ENCODE peak calls at places on chromosomes 2 and 18, in nine cellular contexts. C is mesothelial cell of epicardium, K is ovary, N is AG09319, W is thoracic aorta, I is tibial nerve, Q is astrocyte of the spinal cord, P is BE2C, U is left ventricle myocardium inferior. E is an unnamed sample.

GRCh38 chr2:108870069-108870644 is 83.6 kb downstream of the CCDC138 start:
- DNase-seq in N (no peak), C (no peak), U (no peak), I (no peak), K (no peak), W (no peak), P (no peak), Q (no peak), E (no peak)

GRCh38 chr18:25735447-25735846 is 355.0 kb downstream of the SS18 start:
- DNase-seq in W (no peak), C (no peak), K (no peak), U (no peak), P (no peak), I (no peak), Q (no peak), N (no peak), E (no peak)

GRCh38 chr2:34831096-34831495 is 1232.0 kb upstream of the FAM98A start:
- DNase-seq in N (no peak), Q (no peak), I (no peak), W (no peak), C (no peak), K (no peak), P (no peak), U (no peak), E (no peak)

GRCh38 chr2:52260904-52261303 is 1229.0 kb upstream of the NRXN1 start:
- DNase-seq in I (no peak), W (no peak), P (no peak), U (no peak), N (no peak), K (no peak), Q (peak), C (no peak), E (no peak)

GRCh38 chr2:239371726-239372686 is 28.8 kb downstream of the HDAC4 start:
- DNase-seq in W (no peak), P (no peak), N (no peak), C (no peak), U (no peak), I (peak), Q (no peak), K (peak), E (no peak)

GRCh38 chr2:61177727-61178549 is 15.9 kb downstream of the C2orf74 start:
- DNase-seq in C (no peak), W (no peak), N (no peak), U (peak), P (no peak), K (peak), I (no peak), Q (no peak), E (peak)

GRCh38 chr2:42984081-42984480 is 191.7 kb upstream of the HAAO start:
- DNase-seq in W (no peak), C (no peak), K (no peak), I (no peak), Q (no peak), P (no peak), N (no peak), U (no peak), E (no peak)

GRCh38 chr2:46703588-46703987 is 212.0 kb downstream of the MCFD2 start:
- DNase-seq in W (no peak), C (no peak), P (no peak), K (no peak), N (no peak), U (no peak), I (no peak), Q (no peak), E (no peak)

GRCh38 chr18:26703170-26703933 is 155.0 kb upstream of the KCTD1 start:
- DNase-seq in N (no peak), P (no peak), U (no peak), Q (no peak), W (no peak), I (no peak), K (no peak), C (no peak), E (no peak)

GRCh38 chr2:152573168-152573567 is 144.1 kb downstream of the PRPF40A start:
- DNase-seq in U (no peak), C (no peak), N (no peak), Q (peak), I (no peak), P (no peak), W (no peak), K (no peak), E (no peak)

GRCh38 chr2:71064754-71065621 is 3.5 kb upstream of the NAGK start:
- DNase-seq in U (no peak), I (no peak), N (no peak), Q (no peak), W (no peak), K (no peak), C (no peak), P (no peak), E (no peak)

GRCh38 chr2:111194835-111195621 is 74.3 kb downstream of the BCL2L11 start:
- DNase-seq in W (no peak), C (no peak), Q (peak), K (no peak), P (no peak), N (no peak), U (no peak), I (no peak), E (no peak)

GRCh38 chr2:62038980-62039771 is 133.7 kb downstream of the COMMD1 start:
- DNase-seq in P (no peak), I (no peak), W (no peak), N (no peak), U (no peak), Q (peak), C (no peak), K (no peak), E (no peak)

GRCh38 chr2:27891820-27892105 is 1.2 kb downstream of the BABAM2 start:
- DNase-seq in U (no peak), C (no peak), Q (peak), W (no peak), I (no peak), K (no peak), P (no peak), N (no peak), E (no peak)

GRCh38 chr2:44244135-44244871 is 31.0 kb upstream of the SLC3A1 start:
- DNase-seq in W (no peak), C (no peak), I (no peak), P (peak), N (peak), Q (peak), K (peak), U (peak), E (peak)

GRCh38 chr2:190663348-190663747 is 14.5 kb downstream of the NAB1 start:
- DNase-seq in N (no peak), I (no peak), U (no peak), W (no peak), C (no peak), Q (no peak), K (no peak), P (no peak), E (no peak)

GRCh38 chr2:58540680-58541079 is 299.6 kb upstream of the FANCL start:
- DNase-seq in U (no peak), I (no peak), Q (no peak), N (no peak), K (no peak), W (no peak), P (no peak), C (no peak), E (no peak)

GRCh38 chr18:29176681-29177080 is 999.8 kb upstream of the CDH2 start:
- DNase-seq in I (no peak), N (no peak), U (no peak), W (no peak), C (no peak), P (no peak), Q (no peak), K (no peak), E (no peak)

GRCh38 chr2:214742119-214742518 is 67.4 kb downstream of the BARD1 start:
- DNase-seq in N (no peak), Q (no peak), U (no peak), I (no peak), W (no peak), C (no peak), K (no peak), P (no peak), E (no peak)

GRCh38 chr2:28219736-28220364 is 172.8 kb upstream of the FOSL2 start:
- DNase-seq in P (no peak), N (no peak), Q (no peak), W (no peak), C (no peak), U (no peak), I (no peak), K (no peak), E (no peak)

GRCh38 chr2:70069049-70069448 is 18.2 kb upstream of the PCBP1 start:
- DNase-seq in C (no peak), U (no peak), N (no peak), P (no peak), Q (no peak), I (no peak), W (no peak), K (no peak), E (no peak)

GRCh38 chr2:233075966-233076339 is 15.8 kb downstream of the INPP5D start:
- DNase-seq in U (no peak), N (no peak), I (no peak), P (no peak), C (no peak), W (no peak), K (no peak), Q (no peak), E (no peak)

GRCh38 chr2:211157856-211158463 is 601.6 kb downstream of the CPS1 start:
- DNase-seq in U (peak), P (peak), W (peak), N (peak), I (peak), C (peak), K (peak), Q (peak), E (peak)

GRCh38 chr2:216404010-216404618 is 8.2 kb upstream of the SMARCAL1 start:
- DNase-seq in P (peak), I (peak), C (no peak), Q (peak), U (no peak), K (no peak), W (no peak), N (peak), E (peak)

GRCh38 chr2:237743561-237744269 is 54.9 kb upstream of the RBM44 start:
- DNase-seq in P (no peak), K (no peak), N (no peak), I (no peak), W (no peak), U (no peak), C (no peak), Q (peak), E (no peak)

GRCh38 chr2:238026953-238027505 is 33.8 kb upstream of the SCLY start:
- DNase-seq in N (no peak), K (no peak), I (no peak), W (no peak), U (no peak), P (no peak), Q (no peak), C (no peak), E (no peak)

GRCh38 chr2:168192839-168193616 is 54.4 kb downstream of the STK39 start:
- DNase-seq in P (no peak), W (no peak), I (no peak), N (no peak), K (no peak), C (no peak), U (no peak), Q (no peak), E (no peak)

GRCh38 chr2:54065411-54065810 is 50.0 kb upstream of the ACYP2 start:
- DNase-seq in Q (peak), N (peak), P (no peak), K (no peak), W (no peak), I (no peak), C (no peak), U (no peak), E (no peak)

GRCh38 chr2:148360662-148361061 is 283.9 kb upstream of the EPC2 start:
- DNase-seq in C (no peak), K (no peak), P (no peak), U (no peak), Q (no peak), N (no peak), W (no peak), I (no peak), E (no peak)

GRCh38 chr2:212177724-212178123 is 360.9 kb downstream of the ERBB4 start:
- DNase-seq in U (no peak), K (no peak), P (peak), W (no peak), I (no peak), Q (no peak), N (no peak), C (no peak), E (no peak)
- TF ChIP-seq CTCF in U (no peak), K (no peak), P (peak), W (no peak), I (no peak), Q (no peak), N (peak), C (no peak), E (no peak)

DNA sequence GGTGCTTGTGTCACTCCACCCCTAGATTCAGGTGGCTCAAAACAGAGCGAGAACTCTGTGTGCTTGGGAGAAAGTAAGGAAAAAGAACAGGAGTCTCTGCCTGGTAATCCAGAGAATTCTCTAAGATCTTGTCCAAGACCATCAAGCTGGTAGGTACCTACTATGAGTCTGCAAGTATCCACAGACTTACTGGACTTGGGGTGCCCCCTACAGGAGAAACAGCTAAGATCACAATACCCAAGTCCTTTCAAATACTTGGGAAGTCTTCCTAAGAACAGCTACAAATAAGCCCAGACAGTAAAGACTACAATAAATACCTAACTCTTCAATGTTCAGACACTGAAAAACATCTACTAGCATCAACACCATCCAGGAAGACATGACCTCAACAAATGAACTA is 1143.6 kb upstream of the ACVR2A start:
- DNase-seq in W (no peak), K (no peak), U (no peak), C (no peak), I (no peak), P (no peak), N (no peak), Q (no peak), E (no peak)
- TF ChIP-seq CTCF in W (no peak), K (no peak), U (no peak), C (no peak), I (no peak), P (no peak), N (no peak), Q (no peak), E (no peak)

GRCh38 chr18:73774836-73775509 is 372.7 kb downstream of the FBXO15 start:
- DNase-seq in Q (no peak), C (no peak), P (peak), N (no peak), W (no peak), U (no peak), K (no peak), I (no peak), E (no peak)
- TF ChIP-seq CTCF in Q (no peak), C (no peak), P (no peak), N (no peak), W (no peak), U (no peak), K (no peak), I (no peak), E (no peak)

GRCh38 chr2:6970976-6971480 is 53.8 kb downstream of the RNF144A start:
- DNase-seq in Q (no peak), I (no peak), N (no peak), K (no peak), C (no peak), P (no peak), W (no peak), U (no peak), E (no peak)

GRCh38 chr2:6966541-6966940 is 49.3 kb downstream of the RNF144A start:
- DNase-seq in P (no peak), I (no peak), K (no peak), Q (no peak), W (no peak), U (no peak), N (no peak), C (no peak), E (no peak)

GRCh38 chr2:6967301-6967700 is 50.1 kb downstream of the RNF144A start:
- DNase-seq in W (no peak), I (no peak), K (no peak), P (no peak), C (no peak), Q (no peak), U (no peak), N (no peak), E (no peak)

GRCh38 chr2:6970551-6970950 is 53.3 kb downstream of the RNF144A start:
- DNase-seq in N (no peak), P (no peak), K (no peak), I (no peak), W (no peak), Q (no peak), U (no peak), C (no peak), E (no peak)

GRCh38 chr2:6968319-6969100 is 51.3 kb downstream of the RNF144A start:
- DNase-seq in I (no peak), K (no peak), W (no peak), N (no peak), C (no peak), P (peak), U (peak), Q (peak), E (no peak)
- TF ChIP-seq CTCF in I (no peak), K (no peak), W (no peak), N (no peak), C (no peak), P (peak), U (peak), Q (peak), E (no peak)

DNA sequence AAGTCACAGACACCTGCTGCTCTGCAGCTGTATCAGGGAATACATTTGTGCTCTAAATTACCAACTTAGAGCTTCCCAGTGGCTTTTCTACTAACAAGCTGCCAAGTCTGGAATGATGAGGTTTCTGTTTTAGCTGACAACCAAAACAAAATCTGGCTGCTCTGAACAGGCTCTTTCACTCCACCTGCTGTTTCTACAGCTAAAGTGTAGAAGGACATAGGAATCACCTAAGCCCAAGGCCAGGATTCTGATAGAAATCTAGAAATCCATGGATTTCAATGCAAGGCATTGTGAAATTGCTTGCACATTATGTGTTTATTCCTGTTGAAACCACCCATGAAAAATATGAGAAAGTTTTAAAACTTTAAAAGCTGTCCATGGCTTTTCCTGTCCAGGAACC is 201.2 kb downstream of the SUCLG1 start:
- DNase-seq in P (no peak), I (no peak), C (no peak), W (no peak), K (no peak), Q (no peak), N (no peak), U (no peak), E (no peak)
- TF ChIP-seq CTCF in P (no peak), I (no peak), C (no peak), W (no peak), K (no peak), Q (no peak), N (no peak), U (no peak), E (no peak)

GRCh38 chr2:149451417-149452165 is 121.2 kb downstream of the LYPD6 start:
- DNase-seq in I (no peak), U (no peak), K (no peak), Q (no peak), W (no peak), N (no peak), C (no peak), P (no peak), E (no peak)

GRCh38 chr2:149458502-149458901 is 128.1 kb downstream of the LYPD6 start:
- DNase-seq in P (no peak), W (no peak), I (no peak), N (no peak), K (no peak), Q (no peak), C (no peak), U (no peak), E (no peak)

DNA sequence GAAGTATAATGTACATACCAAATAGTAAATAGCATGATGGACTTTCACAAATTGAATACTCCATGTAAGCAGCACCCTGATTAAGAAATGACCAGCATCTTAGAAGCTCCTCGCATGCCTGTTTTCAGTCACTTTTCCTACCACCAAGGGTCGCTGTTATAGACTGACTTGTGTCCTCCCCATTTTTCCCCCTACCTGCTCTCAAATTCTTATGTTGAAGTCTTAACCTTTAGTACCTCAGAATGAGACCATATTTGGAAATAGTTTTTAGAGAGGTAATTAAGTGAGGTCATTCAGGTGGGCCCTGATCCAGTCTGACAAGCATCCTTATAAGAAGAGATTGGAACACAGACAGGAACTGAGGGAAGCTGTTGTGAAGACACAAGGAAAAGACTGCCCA is 125.9 kb downstream of the LYPD6 start:
- DNase-seq in W (no peak), C (no peak), N (no peak), I (no peak), Q (no peak), P (no peak), U (no peak), K (no peak), E (no peak)
- TF ChIP-seq CTCF in W (no peak), C (no peak), N (no peak), I (no peak), Q (no peak), P (no peak), U (no peak), K (no peak), E (no peak)

GRCh38 chr18:75438891-75439290 is 11.4 kb upstream of the SMIM21 start:
- DNase-seq in Q (no peak), P (no peak), W (no peak), K (no peak), N (no peak), U (no peak), C (no peak), I (no peak), E (no peak)

GRCh38 chr18:75437979-75438378 is 10.5 kb upstream of the SMIM21 start:
- DNase-seq in U (no peak), P (no peak), N (no peak), W (no peak), C (no peak), K (no peak), I (no peak), Q (no peak), E (no peak)

GRCh38 chr18:75439356-75439755 is 11.9 kb upstream of the SMIM21 start:
- DNase-seq in Q (no peak), I (no peak), P (no peak), C (no peak), U (no peak), N (no peak), K (no peak), W (no peak), E (no peak)

DNA sequence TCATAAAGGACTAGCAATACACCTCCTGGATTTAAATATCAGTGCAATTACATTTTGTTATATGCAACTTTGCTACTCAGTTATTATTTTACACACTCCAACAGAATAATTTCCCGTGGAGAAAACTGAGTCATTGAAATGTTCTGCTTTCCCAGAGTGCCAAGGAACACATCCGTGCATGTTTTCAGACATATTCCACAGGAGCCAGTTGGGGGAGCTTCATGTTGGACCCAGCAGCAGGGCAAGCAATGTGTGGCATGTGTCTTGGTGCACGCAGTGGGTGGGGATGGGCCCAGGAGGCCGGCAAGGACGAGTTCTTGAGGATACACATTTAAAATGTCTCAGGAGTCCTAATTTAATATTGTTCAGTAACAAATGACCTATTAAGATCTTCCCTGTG is 14.4 kb upstream of the SMIM21 start:
- DNase-seq in Q (peak), N (no peak), W (no peak), K (no peak), U (no peak), P (no peak), C (no peak), I (no peak), E (no peak)
- TF ChIP-seq CTCF in Q (no peak), N (no peak), W (no peak), K (no peak), U (no peak), P (no peak), C (no peak), I (no peak), E (no peak)

GRCh38 chr18:79484661-79485621 is 89.2 kb downstream of the NFATC1 start:
- DNase-seq in C (no peak), K (peak), I (no peak), N (peak), W (no peak), U (peak), P (no peak), Q (peak), E (peak)
- TF ChIP-seq CTCF in C (no peak), K (no peak), I (no peak), N (no peak), W (no peak), U (no peak), P (no peak), Q (no peak), E (no peak)

GRCh38 chr18:45571714-45572113 is 43.6 kb upstream of the SLC14A2 start:
- DNase-seq in U (no peak), N (no peak), P (no peak), C (no peak), K (no peak), Q (no peak), W (no peak), I (no peak), E (peak)
- TF ChIP-seq CTCF in U (peak), N (no peak), P (peak), C (peak), K (no peak), Q (peak), W (peak), I (no peak), E (peak)